ENCODE peak calls at places on chromosomes 1 and 21, in five cellular contexts. Q is HCT116, X is H9, M is gastrocnemius medialis, C is endodermal cell. N is an unnamed sample.

GRCh38 chr21:45534591-45535331 is 7.5 kb downstream of the SLC19A1 start:
- DNase-seq in Q (no peak), X (no peak), M (peak), C (peak), N (peak)

GRCh38 chr1:47424336-47424982 is 8.4 kb downstream of the FOXE3 start:
- DNase-seq in Q (peak), X (peak), M (no peak), C (peak), N (peak)

GRCh38 chr1:226950875-226951274 is 10.8 kb downstream of the COQ8A start:
- DNase-seq in Q (no peak), X (no peak), M (no peak), C (peak), N (no peak)

GRCh38 chr1:39458991-39459390 is 32.4 kb upstream of the BMP8A start:
- DNase-seq in Q (no peak), X (no peak), M (no peak), C (no peak), N (no peak)

GRCh38 chr1:84996846-84997666 is at the start of gene MCOLN2:
- DNase-seq in Q (no peak), X (peak), M (no peak), C (peak), N (peak)

GRCh38 chr1:52574594-52574993 is 21.7 kb upstream of the TUT4 start:
- DNase-seq in Q (peak), X (no peak), M (no peak), C (no peak), N (no peak)

GRCh38 chr1:17525996-17526686 is 13.4 kb upstream of the ARHGEF10L start:
- DNase-seq in Q (no peak), X (no peak), M (no peak), C (no peak), N (no peak)

GRCh38 chr1:81907569-81907968 is 106.8 kb downstream of the ADGRL2 start:
- DNase-seq in Q (no peak), X (no peak), M (no peak), C (no peak), N (no peak)

GRCh38 chr21:38908537-38908936 is 102.8 kb downstream of the ETS2 start:
- DNase-seq in Q (no peak), X (no peak), M (no peak), C (no peak), N (no peak)

GRCh38 chr1:203999618-204000017 is 73.3 kb upstream of the SOX13 start:
- DNase-seq in Q (no peak), X (no peak), M (no peak), C (no peak), N (no peak)

GRCh38 chr1:60436148-60436547 is 362.6 kb upstream of the C1orf87 start:
- DNase-seq in Q (no peak), X (no peak), M (no peak), C (no peak), N (no peak)

GRCh38 chr21:28639742-28640141 is 352.9 kb downstream of the LTN1 start:
- DNase-seq in Q (no peak), X (no peak), M (no peak), C (no peak), N (no peak)

GRCh38 chr1:62144238-62144831 is 50.3 kb upstream of the L1TD1 start:
- DNase-seq in Q (peak), X (peak), M (no peak), C (peak), N (peak)

GRCh38 chr1:116874622-116875277 is 35.0 kb upstream of the PTGFRN start:
- DNase-seq in Q (no peak), X (no peak), M (no peak), C (no peak), N (no peak)

GRCh38 chr1:202642212-202642611 is 68.0 kb downstream of the SYT2 start:
- DNase-seq in Q (no peak), X (no peak), M (no peak), C (no peak), N (no peak)

GRCh38 chr21:44737706-44738354 is 26.5 kb upstream of the TSPEAR start:
- DNase-seq in Q (no peak), X (peak), M (no peak), C (no peak), N (no peak)

GRCh38 chr1:86419277-86419903 is 4.6 kb upstream of the CLCA2 start:
- DNase-seq in Q (no peak), X (no peak), M (no peak), C (peak), N (peak)

GRCh38 chr21:27047331-27048314 is 80.7 kb upstream of the ADAMTS5 start:
- DNase-seq in Q (no peak), X (no peak), M (no peak), C (no peak), N (no peak)

GRCh38 chr1:12142891-12143630 is 23.7 kb upstream of the TNFRSF1B start:
- DNase-seq in Q (no peak), X (no peak), M (no peak), C (no peak), N (no peak)

GRCh38 chr1:231590453-231591198 is 36.0 kb upstream of the DISC1 start:
- DNase-seq in Q (peak), X (peak), M (no peak), C (peak), N (peak)

GRCh38 chr21:29196021-29196663 is 65.7 kb downstream of the MAP3K7CL start:
- DNase-seq in Q (peak), X (no peak), M (no peak), C (no peak), N (no peak)

GRCh38 chr1:3537359-3537758 is 73.9 kb downstream of the MEGF6 start:
- DNase-seq in Q (no peak), X (no peak), M (no peak), C (no peak), N (no peak)

GRCh38 chr1:3534803-3535637 is 76.3 kb downstream of the MEGF6 start:
- DNase-seq in Q (no peak), X (no peak), M (peak), C (no peak), N (no peak)

GRCh38 chr1:3536395-3536794 is 74.9 kb downstream of the MEGF6 start:
- DNase-seq in Q (no peak), X (no peak), M (no peak), C (no peak), N (no peak)

GRCh38 chr1:3536796-3537195 is 74.5 kb downstream of the MEGF6 start:
- DNase-seq in Q (no peak), X (no peak), M (no peak), C (no peak), N (no peak)

GRCh38 chr1:3535732-3536131 is 75.6 kb downstream of the MEGF6 start:
- DNase-seq in Q (no peak), X (no peak), M (no peak), C (no peak), N (no peak)
- TF ChIP-seq CTCF in Q (no peak), X (no peak), M (no peak), C (no peak), N (no peak)

GRCh38 chr1:16099412-16099811 is 26.0 kb upstream of the FAM131C start:
- DNase-seq in Q (no peak), X (no peak), M (no peak), C (no peak), N (no peak)

GRCh38 chr1:16101618-16102017 is 28.2 kb upstream of the FAM131C start:
- DNase-seq in Q (no peak), X (no peak), M (no peak), C (no peak), N (no peak)
- H3K27ac ChIP-seq in Q (no peak), X (no peak), M (no peak), C (no peak), N (no peak)

DNA sequence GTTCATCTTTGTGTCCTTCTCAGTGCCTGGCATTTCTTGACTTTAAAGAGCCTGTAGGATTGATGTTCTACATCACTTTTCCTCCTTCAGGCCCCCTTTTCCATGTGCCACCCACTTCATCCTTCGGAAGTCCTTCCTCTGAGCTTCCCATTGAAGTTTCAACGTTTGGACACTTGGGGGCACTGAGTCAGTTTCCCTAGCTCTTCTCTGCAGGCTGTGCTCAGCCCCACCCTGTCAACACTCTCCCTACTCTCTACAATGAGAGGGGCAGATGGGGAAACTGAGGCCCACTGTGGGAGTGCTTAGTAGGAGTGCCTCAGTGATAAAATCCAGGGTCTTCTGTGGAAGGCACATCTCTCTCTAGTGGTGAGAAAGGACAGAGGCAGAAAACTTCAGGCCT is 11.9 kb downstream of the KCNJ10 start:
- DNase-seq in Q (no peak), X (no peak), M (no peak), C (peak), N (no peak)
- TF ChIP-seq CTCF in Q (peak), X (peak), M (no peak), C (peak), N (no peak)

DNA sequence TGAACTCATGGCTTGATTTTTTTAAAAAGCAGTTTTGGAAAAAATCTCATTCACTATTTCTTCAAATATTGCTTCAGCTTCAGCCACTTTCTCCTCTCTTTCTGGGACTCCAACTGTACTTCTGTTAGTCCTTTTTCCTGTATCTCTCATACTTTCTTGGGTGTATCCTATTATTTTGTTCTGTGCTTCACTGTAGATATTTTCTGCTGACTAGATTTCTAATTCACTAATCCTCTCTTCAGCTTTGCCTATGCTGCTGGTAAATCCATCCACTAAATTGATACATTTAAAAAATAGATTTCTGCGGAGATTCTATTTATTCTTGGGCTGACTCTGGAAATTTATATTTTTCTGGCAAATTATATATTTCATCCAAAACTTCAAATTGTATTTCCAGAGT is 4.9 kb upstream of the KCNE2 start:
- DNase-seq in Q (no peak), X (no peak), M (no peak), C (no peak), N (no peak)
- H3K27ac ChIP-seq in Q (no peak), X (no peak), M (no peak), C (no peak), N (no peak)

DNA sequence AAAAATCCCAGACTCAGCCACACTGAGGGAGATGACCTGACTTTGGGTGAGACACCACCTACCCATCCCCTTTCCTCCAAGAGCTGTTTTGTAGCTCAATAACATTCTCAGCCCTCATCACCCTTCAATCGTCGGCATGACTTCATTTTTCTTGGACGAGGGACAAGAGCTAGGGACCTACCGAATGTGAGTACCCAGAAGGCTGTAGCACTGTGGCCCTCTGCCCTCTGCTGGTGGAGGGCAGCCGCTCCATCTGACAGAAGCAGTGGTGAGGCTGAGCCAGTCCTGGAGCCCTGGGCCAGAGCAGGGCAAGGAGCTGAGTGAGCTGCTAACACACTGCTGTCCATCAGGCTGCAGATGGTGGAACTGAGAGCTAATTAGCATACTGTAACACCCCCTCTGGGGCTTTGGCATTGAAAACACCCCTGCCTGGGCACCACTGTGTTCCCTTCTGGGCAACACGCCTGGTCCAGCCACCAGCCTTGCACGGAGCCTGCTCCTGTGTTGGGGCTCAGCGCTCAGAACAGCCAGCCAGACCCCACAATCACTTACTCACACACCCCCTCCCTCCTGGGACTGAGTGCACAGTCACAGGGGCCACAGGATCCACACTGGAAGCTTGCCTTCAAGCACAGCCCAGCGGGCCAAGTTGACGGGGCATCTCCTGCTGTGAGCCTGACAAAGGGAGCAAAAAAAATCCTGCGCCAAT is 18.3 kb upstream of the ALPL start:
- DNase-seq in Q (no peak), X (peak), M (no peak), C (peak), N (peak)
- TF ChIP-seq CTCF in Q (peak), X (peak), M (no peak), C (peak), N (peak)

GRCh38 chr1:68207129-68207689 is 25.1 kb downstream of the WLS start:
- DNase-seq in Q (no peak), X (no peak), M (no peak), C (no peak), N (no peak)
- H3K27ac ChIP-seq in Q (no peak), X (no peak), M (no peak), C (no peak), N (no peak)